ENCODE peak calls at places on chromosome 13, in six cellular contexts. One of them, this sample, is unnamed.

GRCh38 chr13:113897161-113897560 is 33.3 kb upstream of the GAS6 start:
- DNase-seq in GM20000: no peak
- DNase-seq in hippocampal formation: no peak
- DNase-seq in left ventricle myocardium inferior: no peak
- DNase-seq in stimulated activated CD4-positive, alpha-beta T cell treated with anti-CD3 and anti-CD28 coated beads, TNF-alpha, amount 100 ng/mL, for 4 hours: no peak
- DNase-seq in glutamatergic neuron: no peak
- DNase-seq in this sample: no peak

GRCh38 chr13:40546047-40546446 is 120.4 kb downstream of the FOXO1 start:
- DNase-seq in left ventricle myocardium inferior: no peak
- DNase-seq in GM20000: no peak
- DNase-seq in hippocampal formation: no peak
- DNase-seq in glutamatergic neuron: no peak
- DNase-seq in stimulated activated CD4-positive, alpha-beta T cell treated with anti-CD3 and anti-CD28 coated beads, TNF-alpha, amount 100 ng/mL, for 4 hours: no peak
- DNase-seq in this sample: no peak

GRCh38 chr13:94431569-94431968 is 47.9 kb downstream of the DCT start:
- DNase-seq in stimulated activated CD4-positive, alpha-beta T cell treated with anti-CD3 and anti-CD28 coated beads, TNF-alpha, amount 100 ng/mL, for 4 hours: no peak
- DNase-seq in GM20000: no peak
- DNase-seq in hippocampal formation: no peak
- DNase-seq in left ventricle myocardium inferior: no peak
- DNase-seq in glutamatergic neuron: no peak
- DNase-seq in this sample: no peak

GRCh38 chr13:30037306-30037705 is 186.9 kb upstream of the UBL3 start:
- DNase-seq in hippocampal formation: no peak
- DNase-seq in stimulated activated CD4-positive, alpha-beta T cell treated with anti-CD3 and anti-CD28 coated beads, TNF-alpha, amount 100 ng/mL, for 4 hours: no peak
- DNase-seq in left ventricle myocardium inferior: no peak
- DNase-seq in GM20000: no peak
- DNase-seq in glutamatergic neuron: peak
- DNase-seq in this sample: no peak

GRCh38 chr13:41917641-41918040 is 43.3 kb downstream of the VWA8 start:
- DNase-seq in hippocampal formation: no peak
- DNase-seq in left ventricle myocardium inferior: no peak
- DNase-seq in GM20000: no peak
- DNase-seq in stimulated activated CD4-positive, alpha-beta T cell treated with anti-CD3 and anti-CD28 coated beads, TNF-alpha, amount 100 ng/mL, for 4 hours: no peak
- DNase-seq in glutamatergic neuron: no peak
- DNase-seq in this sample: no peak

GRCh38 chr13:46622013-46622917 is 69.3 kb downstream of the LRCH1 start:
- DNase-seq in hippocampal formation: no peak
- DNase-seq in left ventricle myocardium inferior: no peak
- DNase-seq in glutamatergic neuron: no peak
- DNase-seq in stimulated activated CD4-positive, alpha-beta T cell treated with anti-CD3 and anti-CD28 coated beads, TNF-alpha, amount 100 ng/mL, for 4 hours: no peak
- DNase-seq in GM20000: no peak
- DNase-seq in this sample: no peak

GRCh38 chr13:113804017-113804702 is 45.1 kb downstream of the TMEM255B start:
- DNase-seq in stimulated activated CD4-positive, alpha-beta T cell treated with anti-CD3 and anti-CD28 coated beads, TNF-alpha, amount 100 ng/mL, for 4 hours: no peak
- DNase-seq in left ventricle myocardium inferior: no peak
- DNase-seq in hippocampal formation: no peak
- DNase-seq in GM20000: no peak
- DNase-seq in glutamatergic neuron: no peak
- DNase-seq in this sample: no peak

GRCh38 chr13:27783111-27783510 is 9.2 kb upstream of the GSX1 start:
- DNase-seq in left ventricle myocardium inferior: no peak
- DNase-seq in GM20000: no peak
- DNase-seq in stimulated activated CD4-positive, alpha-beta T cell treated with anti-CD3 and anti-CD28 coated beads, TNF-alpha, amount 100 ng/mL, for 4 hours: no peak
- DNase-seq in hippocampal formation: peak
- DNase-seq in glutamatergic neuron: no peak
- DNase-seq in this sample: no peak

GRCh38 chr13:111893071-111893606 is 173.8 kb upstream of the SOX1 start:
- DNase-seq in GM20000: no peak
- DNase-seq in glutamatergic neuron: no peak
- DNase-seq in stimulated activated CD4-positive, alpha-beta T cell treated with anti-CD3 and anti-CD28 coated beads, TNF-alpha, amount 100 ng/mL, for 4 hours: no peak
- DNase-seq in hippocampal formation: no peak
- DNase-seq in left ventricle myocardium inferior: no peak
- DNase-seq in this sample: no peak

GRCh38 chr13:47945738-47946137 is 55.3 kb downstream of the SUCLA2 start:
- DNase-seq in stimulated activated CD4-positive, alpha-beta T cell treated with anti-CD3 and anti-CD28 coated beads, TNF-alpha, amount 100 ng/mL, for 4 hours: no peak
- DNase-seq in hippocampal formation: no peak
- DNase-seq in left ventricle myocardium inferior: no peak
- DNase-seq in glutamatergic neuron: no peak
- DNase-seq in GM20000: no peak
- DNase-seq in this sample: no peak

GRCh38 chr13:33322474-33322827 is 36.9 kb upstream of the STARD13 start:
- DNase-seq in left ventricle myocardium inferior: peak
- DNase-seq in glutamatergic neuron: no peak
- DNase-seq in stimulated activated CD4-positive, alpha-beta T cell treated with anti-CD3 and anti-CD28 coated beads, TNF-alpha, amount 100 ng/mL, for 4 hours: no peak
- DNase-seq in hippocampal formation: no peak
- DNase-seq in GM20000: no peak
- DNase-seq in this sample: no peak

GRCh38 chr13:35909837-35910236 is 221.3 kb downstream of the DCLK1 start:
- DNase-seq in left ventricle myocardium inferior: no peak
- DNase-seq in hippocampal formation: no peak
- DNase-seq in GM20000: no peak
- DNase-seq in glutamatergic neuron: no peak
- DNase-seq in stimulated activated CD4-positive, alpha-beta T cell treated with anti-CD3 and anti-CD28 coated beads, TNF-alpha, amount 100 ng/mL, for 4 hours: no peak
- DNase-seq in this sample: no peak

GRCh38 chr13:98368019-98368418 is 190.9 kb upstream of the RNF113B start:
- DNase-seq in stimulated activated CD4-positive, alpha-beta T cell treated with anti-CD3 and anti-CD28 coated beads, TNF-alpha, amount 100 ng/mL, for 4 hours: no peak
- DNase-seq in hippocampal formation: no peak
- DNase-seq in glutamatergic neuron: no peak
- DNase-seq in left ventricle myocardium inferior: no peak
- DNase-seq in GM20000: no peak
- DNase-seq in this sample: no peak

GRCh38 chr13:29561918-29562317 is 33.6 kb downstream of the SLC7A1 start:
- DNase-seq in hippocampal formation: no peak
- DNase-seq in glutamatergic neuron: no peak
- DNase-seq in stimulated activated CD4-positive, alpha-beta T cell treated with anti-CD3 and anti-CD28 coated beads, TNF-alpha, amount 100 ng/mL, for 4 hours: no peak
- DNase-seq in GM20000: no peak
- DNase-seq in left ventricle myocardium inferior: no peak
- DNase-seq in this sample: no peak